ENCODE peak calls at places on chromosomes 1 and 21, in six cellular contexts. G is foreskin fibroblast, K is GM13977, J is AG09319, S is IMR-90, H is right lobe of liver. I is an unnamed sample.

GRCh38 chr1:229843627-229844238 is 217.7 kb downstream of the URB2 start:
- DNase-seq in G (peak), K (no peak), J (no peak), S (no peak), H (peak), I (no peak)

GRCh38 chr1:170239445-170239844 is 93.7 kb downstream of the NTMT2 start:
- DNase-seq in G (peak), K (no peak), J (no peak), S (peak), H (no peak), I (no peak)

GRCh38 chr1:151763990-151764389 is 694 bp upstream of the MRPL9 start:
- DNase-seq in G (peak), K (no peak), J (no peak), S (no peak), H (no peak), I (no peak)

GRCh38 chr1:20250346-20250989 is 40.2 kb upstream of the VWA5B1 start:
- DNase-seq in G (no peak), K (no peak), J (no peak), S (peak), H (peak), I (peak)

GRCh38 chr21:45997495-45998275 is 16.1 kb downstream of the COL6A1 start:
- DNase-seq in G (no peak), K (no peak), J (no peak), S (no peak), H (peak), I (no peak)

GRCh38 chr1:169879034-169879835 is 14.5 kb downstream of the SCYL3 start:
- DNase-seq in G (no peak), K (no peak), J (no peak), S (no peak), H (no peak), I (no peak)

GRCh38 chr1:205916541-205916940 is 26.7 kb downstream of the SLC26A9 start:
- DNase-seq in G (peak), K (no peak), J (no peak), S (peak), H (no peak), I (no peak)

GRCh38 chr1:208308221-208308620 is 64.0 kb upstream of the PLXNA2 start:
- DNase-seq in G (no peak), K (no peak), J (no peak), S (no peak), H (no peak), I (no peak)

GRCh38 chr1:150847499-150848060 is 28.8 kb downstream of the ARNT start:
- DNase-seq in G (no peak), K (no peak), J (no peak), S (no peak), H (no peak), I (no peak)

GRCh38 chr1:235454021-235454420 is 50.2 kb downstream of the B3GALNT2 start:
- DNase-seq in G (no peak), K (no peak), J (no peak), S (no peak), H (no peak), I (no peak)

GRCh38 chr1:153794671-153795324 is 19.6 kb downstream of the SLC27A3 start:
- DNase-seq in G (no peak), K (no peak), J (no peak), S (no peak), H (no peak), I (no peak)

GRCh38 chr1:218815076-218815475 is 358.6 kb upstream of the LYPLAL1 start:
- DNase-seq in G (no peak), K (no peak), J (no peak), S (no peak), H (no peak), I (no peak)

GRCh38 chr21:35953570-35953969 is 106.8 kb downstream of the SETD4 start:
- DNase-seq in G (no peak), K (no peak), J (no peak), S (no peak), H (no peak), I (no peak)

GRCh38 chr1:229882621-229883020 is 184.4 kb upstream of the GALNT2 start:
- DNase-seq in G (no peak), K (no peak), J (no peak), S (no peak), H (no peak), I (no peak)

GRCh38 chr1:21490774-21491482 is 18.3 kb upstream of the ALPL start:
- DNase-seq in G (peak), K (no peak), J (no peak), S (peak), H (peak), I (peak)

GRCh38 chr1:76054357-76054756 is 20.2 kb upstream of the ST6GALNAC3 start:
- DNase-seq in G (no peak), K (no peak), J (no peak), S (no peak), H (no peak), I (no peak)

GRCh38 chr21:36388076-36388475 is 2.9 kb downstream of the CHAF1B start:
- DNase-seq in G (no peak), K (no peak), J (no peak), S (no peak), H (no peak), I (no peak)

GRCh38 chr21:37509802-37510393 is 143.3 kb downstream of the DYRK1A start:
- DNase-seq in G (peak), K (no peak), J (no peak), S (peak), H (no peak), I (no peak)

GRCh38 chr1:17630048-17630830 is 90.7 kb downstream of the ARHGEF10L start:
- DNase-seq in G (peak), K (no peak), J (peak), S (no peak), H (peak), I (no peak)

GRCh38 chr1:159091547-159092397 is 15.2 kb upstream of the AIM2 start:
- DNase-seq in G (peak), K (no peak), J (peak), S (peak), H (no peak), I (peak)

DNA sequence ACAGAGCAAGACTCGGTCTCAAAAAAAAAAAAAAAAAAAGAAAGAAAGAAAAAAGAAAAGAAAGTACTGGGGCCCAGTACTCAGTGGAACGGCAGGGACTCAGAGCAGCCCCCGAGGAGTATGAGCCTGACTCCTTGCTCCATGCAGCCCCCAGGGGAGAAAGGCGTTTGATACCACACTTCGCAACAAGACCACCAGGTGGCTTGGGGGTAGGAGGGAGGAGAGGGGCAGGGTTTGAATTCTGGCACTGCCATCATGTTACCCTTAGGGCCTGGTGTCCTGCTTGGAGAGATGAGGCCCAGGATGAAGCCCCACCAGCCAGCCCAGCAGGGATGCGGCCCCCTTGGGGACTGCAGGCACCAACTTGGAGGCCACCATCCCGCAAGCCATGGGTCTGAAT is 321.3 kb upstream of the VAMP3 start:
- DNase-seq in G (no peak), K (no peak), J (no peak), S (no peak), H (no peak), I (no peak)
- TF ChIP-seq CTCF in G (no peak), K (no peak), J (no peak), S (no peak), H (no peak), I (no peak)

GRCh38 chr1:29117381-29117780 is 6.3 kb downstream of the TMEM200B start:
- DNase-seq in G (peak), K (no peak), J (no peak), S (no peak), H (no peak), I (no peak)
- TF ChIP-seq CTCF in G (peak), K (no peak), J (peak), S (peak), H (peak), I (peak)

GRCh38 chr1:36380782-36381181 is 4.9 kb downstream of the STK40 start:
- DNase-seq in G (no peak), K (no peak), J (no peak), S (no peak), H (no peak), I (no peak)
- TF ChIP-seq CTCF in G (no peak), K (no peak), J (no peak), S (no peak), H (no peak), I (no peak)

GRCh38 chr1:192595299-192595698 is 19.7 kb downstream of the RGS1 start:
- DNase-seq in G (no peak), K (no peak), J (no peak), S (no peak), H (no peak), I (no peak)
- TF ChIP-seq CTCF in G (no peak), K (no peak), J (no peak), S (no peak), H (no peak), I (no peak)

GRCh38 chr1:43974443-43975248 is at the start of gene ATP6V0B:
- DNase-seq in G (peak), K (peak), J (peak), S (peak), H (peak), I (peak)
- TF ChIP-seq CTCF in G (no peak), K (peak), J (peak), S (peak), H (peak), I (peak)

I was measured in AG09309.